ENCODE peak calls at places on chromosomes 2 and 18, in ten cellular contexts. F is cardiac fibroblast; P is stimulated activated CD8-positive, alpha-beta memory T cell treated with anti-CD3 and anti-CD28 coated beads, Interleukin-12 subunit alpha, Interleukin-12 subunit beta, amount 100 ng/mL, for 1 hour; J is NCI-H1436; G is NCI-H1092 treated with DMSO at 0.1 percent for 48 hours; S is activated T-helper 1 cell treated with anti-CD3 and anti-CD28 coated beads, Interleukin-2, amount 50 U/mL, for 16 hours; M is head of caudate nucleus; Z is activated naive CD8-positive, alpha-beta T cell treated with anti-CD3 and anti-CD28 coated beads for 36 hours; T is midbrain; E is EL. L is an unnamed sample.

GRCh38 chr2:32404691-32405090 is 47.9 kb downstream of the BIRC6 start:
- DNase-seq in J (no peak), Z (no peak), E (no peak), P (no peak), F (no peak), G (no peak), M (no peak), T (no peak), S (no peak), L (no peak)

GRCh38 chr2:42139141-42139540 is 30.0 kb upstream of the EML4 start:
- DNase-seq in S (no peak), P (no peak), Z (no peak), M (no peak), G (no peak), F (peak), J (no peak), E (no peak), T (no peak), L (no peak)

GRCh38 chr2:86047575-86048382 is 57.9 kb downstream of the POLR1A start:
- DNase-seq in S (no peak), M (no peak), T (no peak), Z (no peak), G (no peak), F (no peak), E (no peak), P (no peak), J (no peak), L (peak)

GRCh38 chr2:164697688-164698290 is 76.5 kb upstream of the GRB14 start:
- DNase-seq in P (no peak), F (peak), J (peak), Z (no peak), E (no peak), M (no peak), S (no peak), G (peak), T (no peak), L (no peak)

GRCh38 chr2:51597086-51597485 is 565.2 kb upstream of the NRXN1 start:
- DNase-seq in P (no peak), F (no peak), G (no peak), S (no peak), E (no peak), Z (no peak), M (no peak), J (peak), T (no peak), L (no peak)

GRCh38 chr2:236242057-236242495 is 22.1 kb downstream of the ASB18 start:
- DNase-seq in Z (no peak), F (no peak), E (no peak), P (no peak), J (no peak), M (no peak), S (no peak), T (no peak), G (no peak), L (peak)

GRCh38 chr2:7377861-7378569 is 460.8 kb downstream of the RNF144A start:
- DNase-seq in Z (no peak), E (peak), S (no peak), M (no peak), F (no peak), T (no peak), J (peak), P (no peak), G (peak), L (peak)

GRCh38 chr2:19216676-19217075 is 141.7 kb downstream of the OSR1 start:
- DNase-seq in J (no peak), E (no peak), Z (no peak), T (no peak), F (no peak), S (no peak), P (no peak), G (no peak), M (no peak), L (no peak)

GRCh38 chr2:164560181-164560792 is 61.0 kb downstream of the GRB14 start:
- DNase-seq in Z (no peak), E (peak), T (peak), M (no peak), P (no peak), J (peak), S (no peak), F (peak), G (peak), L (no peak)

GRCh38 chr2:130836501-130837174 is at the start of gene ARHGEF4:
- DNase-seq in J (no peak), F (no peak), S (no peak), E (peak), M (peak), Z (peak), G (no peak), T (peak), P (no peak), L (peak)

GRCh38 chr2:239726631-239727181 is 298.4 kb downstream of the NDUFA10 start:
- DNase-seq in M (no peak), J (no peak), Z (no peak), G (no peak), E (no peak), T (no peak), S (no peak), F (no peak), P (no peak), L (no peak)

GRCh38 chr2:178072383-178073301 is at the start of gene PDE11A:
- DNase-seq in T (peak), M (peak), S (no peak), Z (peak), F (peak), E (peak), G (peak), J (peak), P (no peak), L (peak)

GRCh38 chr2:68434981-68435380 is 32.1 kb downstream of the FBXO48 start:
- DNase-seq in G (no peak), J (no peak), F (no peak), S (no peak), T (no peak), Z (no peak), E (no peak), P (no peak), M (no peak), L (no peak)

GRCh38 chr2:215680605-215681598 is 245.0 kb upstream of the FN1 start:
- DNase-seq in Z (peak), E (peak), G (no peak), P (no peak), S (no peak), J (peak), M (no peak), T (no peak), F (peak), L (no peak)

GRCh38 chr2:52572469-52572894 is 1195.1 kb upstream of the CHAC2 start:
- DNase-seq in S (no peak), P (no peak), M (no peak), G (no peak), E (no peak), Z (no peak), F (no peak), J (no peak), T (no peak), L (no peak)

GRCh38 chr2:217854684-217855083 is 148.1 kb downstream of the TNS1 start:
- DNase-seq in Z (no peak), G (no peak), E (no peak), S (no peak), P (no peak), F (no peak), T (no peak), M (no peak), J (no peak), L (no peak)

GRCh38 chr2:199197448-199197847 is 260.3 kb downstream of the SATB2 start:
- DNase-seq in F (no peak), P (no peak), S (no peak), M (no peak), E (no peak), Z (no peak), G (no peak), J (no peak), T (no peak), L (no peak)

GRCh38 chr18:22871809-22872525 is 61.2 kb upstream of the RBBP8 start:
- DNase-seq in P (no peak), G (no peak), T (no peak), J (no peak), Z (no peak), S (no peak), M (no peak), E (peak), F (peak), L (peak)

GRCh38 chr2:240524963-240525718 is 32.6 kb downstream of the ANKMY1 start:
- DNase-seq in Z (no peak), E (no peak), S (no peak), M (no peak), G (no peak), T (no peak), P (no peak), J (no peak), F (no peak), L (peak)

GRCh38 chr2:8518986-8519669 is 162.7 kb upstream of the ID2 start:
- DNase-seq in E (no peak), G (no peak), J (no peak), T (no peak), M (no peak), P (no peak), F (no peak), Z (no peak), S (no peak), L (no peak)

GRCh38 chr2:66885775-66886402 is 451.0 kb downstream of the MEIS1 start:
- DNase-seq in P (no peak), S (no peak), F (no peak), E (no peak), M (no peak), Z (no peak), T (no peak), G (no peak), J (no peak), L (no peak)

GRCh38 chr2:99648906-99649606 is 159.2 kb upstream of the REV1 start:
- DNase-seq in G (no peak), J (no peak), T (no peak), S (no peak), F (no peak), P (no peak), M (no peak), Z (no peak), E (no peak), L (no peak)

GRCh38 chr18:36297419-36298112 is at the start of gene FHOD3:
- DNase-seq in G (peak), P (no peak), J (peak), T (peak), Z (peak), F (peak), E (peak), S (no peak), M (peak), L (peak)

GRCh38 chr2:6356127-6356761 is 509.5 kb downstream of the CMPK2 start:
- DNase-seq in T (no peak), S (no peak), P (no peak), F (no peak), E (no peak), M (no peak), J (no peak), Z (no peak), G (no peak), L (no peak)

GRCh38 chr2:30808695-30809094 is 1.4 kb upstream of the CAPN13 start:
- DNase-seq in E (no peak), T (no peak), G (no peak), F (no peak), Z (no peak), P (no peak), S (no peak), J (no peak), M (no peak), L (no peak)